ENCODE peak calls at places on chromosomes 16 and 17, in five cellular contexts. S, Y, V, U and P are unnamed samples. For H3K36me3, the result is how much of the 10 kb centered on the place peaks cover.

GRCh38 chr17:38325221-38325851 is 18.4 kb downstream of the GPR179 start:
- DNase-seq in S (no peak), Y (peak), V (peak), U (no peak), P (no peak)

GRCh38 chr16:50270510-50271147 is 4.3 kb downstream of the ADCY7 start:
- DNase-seq in S (no peak), Y (no peak), V (no peak), U (no peak), P (no peak)

GRCh38 chr17:66840061-66840460 is 5.1 kb downstream of the CACNG5 start:
- DNase-seq in S (no peak), Y (no peak), V (no peak), U (no peak), P (no peak)

GRCh38 chr17:8289103-8289397 is 580 bp downstream of the RANGRF start:
- DNase-seq in S (no peak), Y (no peak), V (no peak), U (peak), P (no peak)

GRCh38 chr17:34365340-34365739 is 2.3 kb upstream of the CCL1 start:
- DNase-seq in S (no peak), Y (no peak), V (no peak), U (no peak), P (no peak)

GRCh38 chr16:67987460-67988160 is 7.3 kb upstream of the DPEP3 start:
- DNase-seq in S (no peak), Y (no peak), V (no peak), U (no peak), P (no peak)

GRCh38 chr16:26816885-26817571 is 249.7 kb upstream of the C16orf82 start:
- DNase-seq in S (no peak), Y (no peak), V (no peak), U (no peak), P (no peak)

GRCh38 chr17:41793749-41794602 is 7.5 kb upstream of the JUP start:
- DNase-seq in S (no peak), Y (peak), V (peak), U (no peak), P (no peak)

GRCh38 chr17:10025976-10026785 is 121.1 kb upstream of the RCVRN start:
- DNase-seq in S (no peak), Y (no peak), V (no peak), U (no peak), P (no peak)

GRCh38 chr17:40464392-40464855 is 21.2 kb downstream of the IGFBP4 start:
- DNase-seq in S (no peak), Y (no peak), V (no peak), U (no peak), P (no peak)

GRCh38 chr17:27630607-27631408 is at the start of gene LGALS9:
- DNase-seq in S (peak), Y (peak), V (no peak), U (no peak), P (peak)

GRCh38 chr16:24036038-24036543 is 200.3 kb downstream of the PRKCB start:
- DNase-seq in S (no peak), Y (no peak), V (no peak), U (no peak), P (no peak)

GRCh38 chr17:35057332-35057915 is 6.1 kb downstream of the RFFL start:
- DNase-seq in S (no peak), Y (no peak), V (no peak), U (no peak), P (no peak)

GRCh38 chr17:39754161-39754957 is 16.6 kb downstream of the GRB7 start:
- DNase-seq in S (peak), Y (peak), V (peak), U (peak), P (peak)

GRCh38 chr17:8788998-8789397 is 10.2 kb downstream of the MFSD6L start:
- DNase-seq in S (no peak), Y (no peak), V (peak), U (no peak), P (no peak)

GRCh38 chr17:36509272-36509985 is 22.9 kb downstream of the ZNHIT3 start:
- DNase-seq in S (no peak), Y (no peak), V (no peak), U (no peak), P (no peak)

GRCh38 chr16:259814-260253 is 15.9 kb downstream of the RGS11 start:
- DNase-seq in S (no peak), Y (no peak), V (no peak), U (no peak), P (no peak)

GRCh38 chr16:2009791-2010510 is at the start of gene ZNF598:
- DNase-seq in S (peak), Y (peak), V (peak), U (peak), P (peak)

GRCh38 chr16:64586756-64587155 is 535.1 kb downstream of the CDH11 start:
- DNase-seq in S (no peak), Y (no peak), V (no peak), U (no peak), P (no peak)

GRCh38 chr16:100989-101388 is 23.0 kb downstream of the MPG start:
- DNase-seq in S (no peak), Y (no peak), V (no peak), U (no peak), P (no peak)

GRCh38 chr16:50665128-50665878 is 15.8 kb downstream of the SNX20 start:
- DNase-seq in S (peak), Y (peak), V (peak), U (peak), P (peak)

GRCh38 chr17:60555786-60556185 is 29.7 kb upstream of the APPBP2 start:
- DNase-seq in S (no peak), Y (no peak), V (no peak), U (no peak), P (no peak)

GRCh38 chr17:50478391-50479361 is at the start of gene RSAD1:
- DNase-seq in S (peak), Y (peak), V (peak), U (peak), P (peak)

GRCh38 chr16:46885960-46886763 is 2.0 kb downstream of the GPT2 start:
- DNase-seq in S (no peak), Y (peak), V (peak), U (no peak), P (no peak)

GRCh38 chr17:71237903-71238538 is 882.8 kb upstream of the SOX9 start:
- DNase-seq in S (no peak), Y (peak), V (peak), U (no peak), P (no peak)

GRCh38 chr16:80518436-80518835 is 22.4 kb upstream of the DYNLRB2 start:
- DNase-seq in S (peak), Y (no peak), V (no peak), U (no peak), P (peak)

GRCh38 chr17:44804301-44805061 is 25.6 kb downstream of the GJC1 start:
- DNase-seq in S (peak), Y (peak), V (peak), U (peak), P (no peak)

GRCh38 chr17:3860939-3861338 is 14.9 kb upstream of the NCBP3 start:
- DNase-seq in S (no peak), Y (no peak), V (no peak), U (no peak), P (no peak)

GRCh38 chr17:12731839-12732238 is 57.5 kb upstream of the ARHGAP44 start:
- DNase-seq in S (no peak), Y (peak), V (no peak), U (peak), P (no peak)

GRCh38 chr17:12729086-12729485 is 60.2 kb upstream of the ARHGAP44 start:
- DNase-seq in S (no peak), Y (peak), V (no peak), U (no peak), P (no peak)

GRCh38 chr17:12732366-12732765 is 56.9 kb upstream of the ARHGAP44 start:
- DNase-seq in S (no peak), Y (no peak), V (no peak), U (no peak), P (no peak)

GRCh38 chr17:12730931-12731521 is 58.3 kb upstream of the ARHGAP44 start:
- DNase-seq in S (peak), Y (peak), V (peak), U (peak), P (no peak)

DNA sequence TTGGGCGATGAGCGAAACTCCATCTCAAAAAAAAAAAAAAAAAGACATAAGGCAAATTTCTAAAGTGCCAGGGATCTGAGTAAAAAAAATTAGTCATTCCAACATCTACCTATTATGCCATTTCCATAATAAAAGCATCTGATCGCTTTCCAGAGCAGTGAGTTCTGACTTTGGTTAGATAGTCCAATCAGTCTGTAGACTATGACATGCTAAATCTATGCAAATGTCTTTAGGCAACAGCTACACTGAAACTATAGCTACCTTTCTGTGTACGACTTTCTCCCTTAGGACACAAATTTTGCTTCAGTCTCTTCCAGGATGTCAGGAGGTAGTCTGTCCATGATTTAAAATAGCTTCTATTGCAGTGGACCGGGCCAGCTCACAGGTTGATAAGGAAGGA is 58.9 kb upstream of the ARHGAP44 start:
- DNase-seq in S (no peak), Y (no peak), V (no peak), U (no peak), P (no peak)
- H3K4me3 ChIP-seq in S (no peak), Y (no peak), V (no peak), U (peak), P (no peak)

GRCh38 chr16:14303182-14303618 is 232.1 kb downstream of the MRTFB start:
- DNase-seq in S (no peak), Y (peak), V (no peak), U (no peak), P (no peak)

GRCh38 chr16:14302399-14303181 is 231.5 kb downstream of the MRTFB start:
- DNase-seq in S (peak), Y (no peak), V (peak), U (no peak), P (peak)

GRCh38 chr16:14300631-14301149 is 229.6 kb downstream of the MRTFB start:
- DNase-seq in S (peak), Y (peak), V (peak), U (peak), P (peak)

GRCh38 chr16:14302031-14302398 is 230.9 kb downstream of the MRTFB start:
- DNase-seq in S (peak), Y (peak), V (peak), U (peak), P (peak)

GRCh38 chr16:14301150-14302030 is 230.3 kb downstream of the MRTFB start:
- DNase-seq in S (peak), Y (peak), V (peak), U (no peak), P (peak)
- TF ChIP-seq CTCF in S (no peak), Y (no peak), V (no peak), U (no peak), P (no peak)

DNA sequence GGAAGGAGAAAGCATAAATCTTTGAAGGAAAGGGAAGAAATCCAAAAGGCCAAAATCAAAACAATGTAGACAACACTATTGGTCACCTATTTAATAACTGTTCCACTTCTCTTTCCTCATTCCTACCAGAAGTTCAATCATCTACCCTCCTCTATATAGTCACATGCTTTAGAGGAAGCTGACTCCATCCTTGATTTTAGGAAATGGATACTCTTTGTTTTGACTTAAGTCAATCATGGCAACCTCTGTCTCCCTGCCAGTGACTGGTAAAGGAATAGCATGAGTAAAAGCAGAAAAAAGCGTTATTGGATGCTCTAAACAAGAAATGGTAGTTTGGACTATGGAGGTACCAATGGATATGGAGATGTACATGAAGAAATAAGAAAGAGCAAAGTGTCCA is 7.2 kb downstream of the BRIP1 start:
- DNase-seq in S (no peak), Y (no peak), V (no peak), U (no peak), P (no peak)
- H3K36me3 ChIP-seq in S (under half), Y (under half), V (under half), U (under half), P (under half)

DNA sequence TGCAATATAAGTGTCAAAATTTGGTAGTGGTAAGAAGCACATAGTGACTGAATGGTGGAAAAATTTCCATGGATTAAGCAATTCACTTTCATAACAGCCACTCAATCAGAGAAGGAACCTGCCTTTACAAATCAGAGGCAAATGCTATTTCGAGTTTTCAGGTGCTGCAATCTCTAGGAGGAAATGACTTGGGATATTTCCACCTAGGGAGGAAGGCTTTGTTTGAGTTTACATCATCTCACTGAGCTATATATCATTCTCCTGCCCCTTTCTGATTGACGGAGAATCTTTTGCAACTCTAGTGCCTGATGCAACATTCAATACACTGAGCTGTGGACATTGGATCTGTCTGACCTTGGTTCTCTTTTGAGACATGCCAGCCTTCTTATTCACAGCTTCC is 26.3 kb downstream of the MARCHF10 start:
- DNase-seq in S (no peak), Y (peak), V (no peak), U (no peak), P (no peak)
- H3K4me3 ChIP-seq in S (no peak), Y (no peak), V (no peak), U (no peak), P (no peak)

GRCh38 chr17:80254396-80255241 is 6.0 kb upstream of the RNF213 start:
- DNase-seq in S (peak), Y (peak), V (peak), U (no peak), P (peak)
- TF ChIP-seq CTCF in S (no peak), Y (no peak), V (no peak), U (no peak), P (no peak)

DNA sequence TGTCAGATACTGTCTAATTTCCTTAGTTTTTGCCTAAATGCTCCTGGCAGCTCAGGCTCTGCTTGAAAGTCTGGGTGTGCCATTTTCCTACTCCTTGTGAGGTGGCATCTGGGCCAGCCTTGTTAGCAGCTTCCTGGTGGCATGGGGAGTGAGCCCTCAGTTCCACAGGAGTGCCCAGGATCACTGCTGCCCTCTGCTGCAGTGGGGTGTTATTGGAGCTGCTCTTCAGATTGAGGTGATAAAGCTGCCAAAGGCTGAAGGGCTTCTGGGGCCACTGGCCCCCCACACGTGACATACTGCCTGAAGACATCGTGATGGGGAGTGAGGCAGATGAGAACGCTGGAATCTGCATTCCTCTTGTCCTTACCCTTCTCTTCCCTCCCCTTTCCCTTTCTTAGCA is 27.4 kb downstream of the CEP95 start:
- DNase-seq in S (no peak), Y (no peak), V (no peak), U (no peak), P (no peak)
- H3K36me3 ChIP-seq in S (half or more), Y (half or more), V (under half), U (half or more), P (under half)

GRCh38 chr17:57356153-57356721 is 99.9 kb downstream of the MSI2 start:
- DNase-seq in S (no peak), Y (no peak), V (no peak), U (no peak), P (peak)
- H3K4me3 ChIP-seq in S (no peak), Y (no peak), V (no peak), U (no peak), P (peak)

GRCh38 chr17:81910840-81911276 is 341 bp downstream of the PCYT2 start:
- DNase-seq in S (peak), Y (no peak), V (peak), U (no peak), P (no peak)

GRCh38 chr17:81912441-81913309 is 1.5 kb upstream of the PCYT2 start:
- DNase-seq in S (no peak), Y (no peak), V (peak), U (no peak), P (no peak)

GRCh38 chr17:81911969-81912368 is 770 bp upstream of the PCYT2 start:
- DNase-seq in S (no peak), Y (no peak), V (no peak), U (no peak), P (no peak)

GRCh38 chr17:81909966-81910839 is 996 bp downstream of the PCYT2 start:
- DNase-seq in S (peak), Y (no peak), V (peak), U (no peak), P (no peak)

GRCh38 chr17:81911277-81911961 is at the start of gene PCYT2:
- DNase-seq in S (peak), Y (peak), V (peak), U (peak), P (peak)
- TF ChIP-seq CTCF in S (peak), Y (no peak), V (peak), U (peak), P (peak)

GRCh38 chr17:32460054-32460453 is 15.7 kb downstream of the PSMD11 start:
- DNase-seq in S (no peak), Y (no peak), V (no peak), U (no peak), P (no peak)
- H3K36me3 ChIP-seq in S (under half), Y (under half), V (under half), U (half or more), P (under half)